ENCODE peak calls at places on chromosomes 5 and 9, in six cellular contexts. I, C, H, O, D and W are unnamed samples.

GRCh38 chr5:54484219-54484894 is 28.9 kb downstream of the HSPB3 start:
- DNase-seq in I (no peak), C (no peak), H (no peak), O (no peak), D (no peak), W (no peak)

GRCh38 chr9:22241024-22241423 is 205.6 kb upstream of the DMRTA1 start:
- DNase-seq in I (no peak), C (no peak), H (no peak), O (no peak), D (no peak), W (no peak)

GRCh38 chr5:74786851-74787250 is 19.8 kb downstream of the NSA2 start:
- DNase-seq in I (no peak), C (no peak), H (no peak), O (no peak), D (no peak), W (no peak)

GRCh38 chr5:172855597-172856292 is 21.7 kb downstream of the ERGIC1 start:
- DNase-seq in I (no peak), C (no peak), H (peak), O (no peak), D (no peak), W (no peak)

GRCh38 chr5:77560677-77561263 is 68.7 kb upstream of the WDR41 start:
- DNase-seq in I (peak), C (peak), H (no peak), O (peak), D (no peak), W (no peak)

GRCh38 chr9:65449423-65449822 is 164.4 kb upstream of the FOXD4L5 start:
- DNase-seq in I (no peak), C (no peak), H (no peak), O (no peak), D (no peak), W (no peak)

GRCh38 chr5:165029471-165029870 is 1524.1 kb downstream of the MAT2B start:
- DNase-seq in I (no peak), C (peak), H (no peak), O (peak), D (no peak), W (no peak)

GRCh38 chr9:76162751-76163500 is 231.3 kb downstream of the RFK start:
- DNase-seq in I (peak), C (no peak), H (peak), O (no peak), D (no peak), W (no peak)

GRCh38 chr9:37859043-37859442 is 44.9 kb downstream of the SLC25A51 start:
- DNase-seq in I (peak), C (no peak), H (no peak), O (peak), D (no peak), W (no peak)

GRCh38 chr9:85212209-85212608 is 529.5 kb downstream of the AGTPBP1 start:
- DNase-seq in I (peak), C (peak), H (no peak), O (no peak), D (no peak), W (no peak)

GRCh38 chr5:141681695-141682641 is at the start of gene ARAP3:
- DNase-seq in I (peak), C (peak), H (peak), O (no peak), D (no peak), W (no peak)

GRCh38 chr9:84381508-84381907 is 41.0 kb upstream of the SLC28A3 start:
- DNase-seq in I (no peak), C (no peak), H (no peak), O (no peak), D (no peak), W (no peak)

GRCh38 chr5:32244017-32244416 is 68.7 kb downstream of the MTMR12 start:
- DNase-seq in I (no peak), C (no peak), H (no peak), O (no peak), D (no peak), W (no peak)

GRCh38 chr5:96404191-96404867 is 28.7 kb downstream of the PCSK1 start:
- DNase-seq in I (no peak), C (no peak), H (no peak), O (no peak), D (no peak), W (no peak)

GRCh38 chr9:90900130-90900529 is 98.5 kb downstream of the SYK start:
- DNase-seq in I (no peak), C (no peak), H (peak), O (no peak), D (no peak), W (no peak)

GRCh38 chr5:55421074-55421529 is 113.3 kb downstream of the MTREX start:
- DNase-seq in I (no peak), C (peak), H (no peak), O (no peak), D (no peak), W (no peak)

GRCh38 chr5:134026521-134027202 is 21.9 kb upstream of the VDAC1 start:
- DNase-seq in I (peak), C (peak), H (no peak), O (peak), D (peak), W (peak)

GRCh38 chr5:30469691-30470090 is 723.8 kb upstream of the CDH6 start:
- DNase-seq in I (no peak), C (no peak), H (no peak), O (no peak), D (no peak), W (no peak)

GRCh38 chr5:167814828-167815227 is 476.6 kb upstream of the WWC1 start:
- DNase-seq in I (peak), C (peak), H (no peak), O (no peak), D (no peak), W (no peak)

GRCh38 chr5:44542470-44542869 is 153.2 kb upstream of the FGF10 start:
- DNase-seq in I (no peak), C (peak), H (no peak), O (no peak), D (no peak), W (no peak)

GRCh38 chr5:136123236-136123768 is 9.3 kb upstream of the SMAD5 start:
- DNase-seq in I (no peak), C (peak), H (no peak), O (no peak), D (no peak), W (no peak)

GRCh38 chr5:17727212-17727611 is 93.0 kb downstream of the TAF11L14 start:
- DNase-seq in I (no peak), C (no peak), H (no peak), O (no peak), D (no peak), W (no peak)

GRCh38 chr9:101462558-101462957 is 27.0 kb upstream of the ALDOB start:
- DNase-seq in I (peak), C (peak), H (no peak), O (no peak), D (no peak), W (no peak)

GRCh38 chr9:25048098-25048497 is 502.4 kb upstream of the IZUMO3 start:
- DNase-seq in I (no peak), C (no peak), H (no peak), O (no peak), D (no peak), W (no peak)

GRCh38 chr9:136694163-136694864 is 7.1 kb upstream of the AGPAT2 start:
- DNase-seq in I (peak), C (no peak), H (peak), O (no peak), D (no peak), W (peak)